ENCODE peak calls at places on chromosomes 12 and 14, in four cellular contexts. One of them, this sample, is unnamed. For H3K4me1, the result is how much of the 10 kb centered on the place peaks cover.

GRCh38 chr12:102950107-102950949 is 7.1 kb upstream of the ASCL1 start:
- DNase-seq in mucosa of descending colon: peak
- DNase-seq in hepatocyte: peak
- DNase-seq in GM23338: peak
- DNase-seq in this sample: peak

GRCh38 chr12:46675736-46676135 is 150.1 kb downstream of the SLC38A4 start:
- DNase-seq in mucosa of descending colon: peak
- DNase-seq in GM23338: peak
- DNase-seq in hepatocyte: peak
- DNase-seq in this sample: peak

GRCh38 chr12:62934799-62935674 is at the start of gene PPM1H:
- DNase-seq in hepatocyte: peak
- DNase-seq in GM23338: peak
- DNase-seq in mucosa of descending colon: peak
- DNase-seq in this sample: peak

GRCh38 chr14:103613517-103613916 is 15.5 kb upstream of the KLC1 start:
- DNase-seq in mucosa of descending colon: no peak
- DNase-seq in GM23338: no peak
- DNase-seq in hepatocyte: no peak
- DNase-seq in this sample: no peak

GRCh38 chr12:53994691-53995310 is 5.2 kb upstream of the HOXC9 start:
- DNase-seq in mucosa of descending colon: no peak
- DNase-seq in hepatocyte: no peak
- DNase-seq in GM23338: peak
- DNase-seq in this sample: no peak

GRCh38 chr12:27426743-27427142 is 19.8 kb upstream of the SMCO2 start:
- DNase-seq in GM23338: no peak
- DNase-seq in mucosa of descending colon: no peak
- DNase-seq in hepatocyte: no peak
- DNase-seq in this sample: no peak

GRCh38 chr12:15556411-15556810 is 232.8 kb downstream of the EPS8 start:
- DNase-seq in hepatocyte: no peak
- DNase-seq in GM23338: no peak
- DNase-seq in mucosa of descending colon: no peak
- DNase-seq in this sample: no peak

GRCh38 chr14:96666088-96666487 is 131.1 kb upstream of the VRK1 start:
- DNase-seq in hepatocyte: no peak
- DNase-seq in GM23338: no peak
- DNase-seq in mucosa of descending colon: no peak
- DNase-seq in this sample: no peak

GRCh38 chr14:99685061-99685995 is 1.2 kb downstream of the CYP46A1 start:
- DNase-seq in mucosa of descending colon: no peak
- DNase-seq in hepatocyte: peak
- DNase-seq in GM23338: no peak
- DNase-seq in this sample: peak

GRCh38 chr14:92277031-92277430 is 45.9 kb upstream of the SLC24A4 start:
- DNase-seq in mucosa of descending colon: no peak
- DNase-seq in hepatocyte: no peak
- DNase-seq in GM23338: no peak
- DNase-seq in this sample: no peak

GRCh38 chr14:102516531-102517411 is 7.2 kb upstream of the ANKRD9 start:
- DNase-seq in GM23338: peak
- DNase-seq in mucosa of descending colon: peak
- DNase-seq in hepatocyte: peak
- DNase-seq in this sample: peak

GRCh38 chr14:103628684-103629502 is at the start of gene KLC1:
- DNase-seq in mucosa of descending colon: peak
- DNase-seq in GM23338: peak
- DNase-seq in hepatocyte: peak
- DNase-seq in this sample: peak

GRCh38 chr12:19547258-19547657 is 108.0 kb downstream of the AEBP2 start:
- DNase-seq in GM23338: no peak
- DNase-seq in mucosa of descending colon: no peak
- DNase-seq in hepatocyte: no peak
- DNase-seq in this sample: no peak

GRCh38 chr12:116456307-116456641 is 102.9 kb upstream of the MAP1LC3B2 start:
- DNase-seq in mucosa of descending colon: no peak
- DNase-seq in GM23338: no peak
- DNase-seq in hepatocyte: no peak
- DNase-seq in this sample: no peak

GRCh38 chr14:56036353-56036752 is 81.9 kb upstream of the PELI2 start:
- DNase-seq in GM23338: peak
- DNase-seq in mucosa of descending colon: no peak
- DNase-seq in hepatocyte: no peak
- DNase-seq in this sample: peak

GRCh38 chr14:60815371-60815770 is 80.8 kb downstream of the MNAT1 start:
- DNase-seq in GM23338: no peak
- DNase-seq in mucosa of descending colon: no peak
- DNase-seq in hepatocyte: no peak
- DNase-seq in this sample: no peak

GRCh38 chr12:29650371-29650770 is 133.4 kb downstream of the TMTC1 start:
- DNase-seq in mucosa of descending colon: no peak
- DNase-seq in hepatocyte: no peak
- DNase-seq in GM23338: no peak
- DNase-seq in this sample: no peak

GRCh38 chr12:28698541-28698940 is 450.5 kb upstream of the FAR2 start:
- DNase-seq in GM23338: no peak
- DNase-seq in mucosa of descending colon: no peak
- DNase-seq in hepatocyte: no peak
- DNase-seq in this sample: no peak

GRCh38 chr14:30225171-30225570 is 297.5 kb upstream of the PRKD1 start:
- DNase-seq in hepatocyte: no peak
- DNase-seq in mucosa of descending colon: no peak
- DNase-seq in GM23338: no peak
- DNase-seq in this sample: no peak

GRCh38 chr14:104395276-104395675 is 184.3 kb upstream of the C14orf180 start:
- DNase-seq in mucosa of descending colon: no peak
- DNase-seq in hepatocyte: no peak
- DNase-seq in GM23338: no peak
- DNase-seq in this sample: no peak

GRCh38 chr14:38210168-38210567 is 2.5 kb downstream of the SSTR1 start:
- DNase-seq in GM23338: peak
- DNase-seq in hepatocyte: peak
- DNase-seq in mucosa of descending colon: peak
- DNase-seq in this sample: no peak

GRCh38 chr12:132286912-132287311 is 42.5 kb downstream of the GALNT9 start:
- DNase-seq in GM23338: no peak
- DNase-seq in hepatocyte: no peak
- DNase-seq in mucosa of descending colon: no peak
- DNase-seq in this sample: no peak

GRCh38 chr14:76289276-76289675 is 86.7 kb upstream of the ESRRB start:
- DNase-seq in GM23338: no peak
- DNase-seq in mucosa of descending colon: no peak
- DNase-seq in hepatocyte: no peak
- DNase-seq in this sample: no peak

GRCh38 chr14:102063092-102063807 is 23.6 kb downstream of the HSP90AA1 start:
- DNase-seq in GM23338: peak
- DNase-seq in hepatocyte: peak
- DNase-seq in mucosa of descending colon: peak
- DNase-seq in this sample: peak

GRCh38 chr12:120905856-120906384 is 1.8 kb upstream of the SPPL3 start:
- DNase-seq in hepatocyte: no peak
- DNase-seq in GM23338: no peak
- DNase-seq in mucosa of descending colon: no peak
- DNase-seq in this sample: no peak

GRCh38 chr12:58967551-58967950 is 47.2 kb upstream of the LRIG3 start:
- DNase-seq in GM23338: no peak
- DNase-seq in mucosa of descending colon: no peak
- DNase-seq in hepatocyte: no peak
- DNase-seq in this sample: no peak

GRCh38 chr12:4212845-4213244 is 60.7 kb upstream of the CCND2 start:
- DNase-seq in GM23338: no peak
- DNase-seq in hepatocyte: no peak
- DNase-seq in mucosa of descending colon: no peak
- DNase-seq in this sample: no peak

GRCh38 chr12:40054554-40055226 is 51.2 kb downstream of the SLC2A13 start:
- DNase-seq in GM23338: no peak
- DNase-seq in hepatocyte: peak
- DNase-seq in mucosa of descending colon: no peak
- DNase-seq in this sample: no peak

GRCh38 chr12:50203691-50204090 is 36.5 kb upstream of the CERS5 start:
- DNase-seq in GM23338: no peak
- DNase-seq in hepatocyte: no peak
- DNase-seq in mucosa of descending colon: no peak
- DNase-seq in this sample: no peak

GRCh38 chr12:50198829-50199228 is 31.7 kb upstream of the CERS5 start:
- DNase-seq in hepatocyte: no peak
- DNase-seq in mucosa of descending colon: no peak
- DNase-seq in GM23338: no peak
- DNase-seq in this sample: no peak

GRCh38 chr12:50201987-50202521 is 34.9 kb upstream of the CERS5 start:
- DNase-seq in mucosa of descending colon: no peak
- DNase-seq in GM23338: peak
- DNase-seq in hepatocyte: peak
- DNase-seq in this sample: no peak

GRCh38 chr12:50197297-50197727 is 30.1 kb upstream of the CERS5 start:
- DNase-seq in GM23338: no peak
- DNase-seq in hepatocyte: no peak
- DNase-seq in mucosa of descending colon: no peak
- DNase-seq in this sample: no peak

DNA sequence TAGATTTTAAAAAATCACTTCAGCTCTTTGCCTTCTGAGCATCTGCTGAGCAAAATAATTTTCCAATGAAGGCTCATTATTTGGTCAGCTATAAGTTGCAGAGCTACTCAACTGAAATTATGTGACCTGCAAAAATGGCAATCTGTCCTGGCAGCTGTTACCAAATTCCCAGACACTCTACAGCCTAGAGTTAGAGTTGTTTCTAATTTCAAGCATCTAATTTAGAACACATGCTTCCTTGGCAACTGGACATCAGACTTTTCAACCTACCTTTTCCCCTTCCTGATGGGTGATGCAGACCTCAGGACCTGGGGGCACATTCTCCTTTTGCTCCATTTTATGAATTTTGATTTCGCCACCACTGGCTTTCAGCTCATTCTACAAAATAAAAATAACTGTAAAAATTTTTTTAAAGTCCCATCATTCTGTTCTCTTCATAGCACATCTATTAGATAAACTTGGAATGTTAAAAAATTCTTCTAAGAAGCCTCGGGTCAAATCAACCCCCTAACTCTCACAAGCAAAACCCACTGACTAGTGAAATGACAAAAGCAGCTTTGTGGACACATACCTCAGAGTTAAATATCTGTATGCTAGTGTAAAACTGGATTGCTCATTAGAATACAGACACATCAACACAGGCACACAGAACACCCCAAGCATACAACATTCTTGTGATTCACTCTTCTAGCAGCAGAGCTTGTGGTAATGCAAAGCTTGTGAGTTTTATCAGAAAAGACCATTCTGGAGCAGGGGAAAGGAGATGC is 33.5 kb upstream of the CERS5 start:
- DNase-seq in GM23338: no peak
- DNase-seq in hepatocyte: no peak
- DNase-seq in mucosa of descending colon: no peak
- DNase-seq in this sample: no peak
- H3K4me1 ChIP-seq in GM23338: under half
- H3K4me1 ChIP-seq in hepatocyte: under half
- H3K4me1 ChIP-seq in mucosa of descending colon: under half
- H3K4me1 ChIP-seq in this sample: under half

GRCh38 chr12:68632486-68632885 is 21.8 kb downstream of the RAP1B start:
- DNase-seq in GM23338: no peak
- DNase-seq in hepatocyte: no peak
- DNase-seq in mucosa of descending colon: no peak
- DNase-seq in this sample: no peak
- H3K4me1 ChIP-seq in GM23338: under half
- H3K4me1 ChIP-seq in hepatocyte: under half
- H3K4me1 ChIP-seq in mucosa of descending colon: under half
- H3K4me1 ChIP-seq in this sample: under half

DNA sequence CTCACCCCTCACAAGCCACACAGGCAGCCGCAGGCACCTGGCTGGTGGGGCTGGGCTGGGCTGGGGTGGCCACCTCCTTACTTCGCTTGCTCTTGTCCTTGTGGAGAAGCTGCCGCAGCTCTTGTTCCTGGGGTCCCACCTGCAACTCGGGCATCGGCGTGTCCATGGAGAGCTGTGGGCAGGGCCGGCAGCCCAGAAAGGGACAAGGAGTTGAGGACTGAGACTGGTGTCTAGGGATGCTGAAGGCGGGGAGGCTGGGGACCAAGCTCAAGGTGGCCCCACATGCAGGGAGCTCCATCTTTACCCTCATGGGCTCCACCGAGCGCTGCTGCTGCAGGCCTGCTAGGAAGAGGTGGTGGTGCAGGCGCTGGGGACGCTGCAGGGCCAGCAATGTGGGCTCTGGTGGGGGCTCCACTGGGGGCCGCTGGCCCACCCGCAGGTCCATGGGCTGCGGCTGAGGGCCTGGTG is 21.2 kb downstream of the HDAC7 start:
- DNase-seq in mucosa of descending colon: no peak
- DNase-seq in GM23338: no peak
- DNase-seq in hepatocyte: no peak
- DNase-seq in this sample: no peak
- H3K4me1 ChIP-seq in mucosa of descending colon: under half
- H3K4me1 ChIP-seq in GM23338: under half
- H3K4me1 ChIP-seq in hepatocyte: under half
- H3K4me1 ChIP-seq in this sample: under half

DNA sequence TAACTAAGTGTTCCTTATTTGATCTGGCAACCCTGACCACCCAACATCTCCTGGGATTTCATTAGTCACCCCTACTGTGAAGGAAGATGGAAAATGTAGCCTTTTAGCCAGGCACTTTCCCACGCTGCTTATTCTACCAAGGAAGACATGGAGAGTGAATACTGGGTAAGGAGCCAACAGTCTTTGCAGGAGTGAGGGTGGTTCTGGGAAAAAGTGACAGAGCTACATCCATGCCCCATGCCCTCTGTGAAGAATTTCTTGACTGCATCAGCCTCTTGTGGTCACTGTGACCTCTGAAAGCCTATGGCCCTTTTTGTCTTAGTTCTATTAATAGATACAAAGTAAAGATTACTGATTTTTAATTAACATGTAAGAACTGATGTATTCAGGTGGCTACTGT is 196.0 kb upstream of the EEA1 start:
- DNase-seq in mucosa of descending colon: no peak
- DNase-seq in hepatocyte: no peak
- DNase-seq in GM23338: no peak
- DNase-seq in this sample: no peak
- H3K4me1 ChIP-seq in mucosa of descending colon: under half
- H3K4me1 ChIP-seq in hepatocyte: under half
- H3K4me1 ChIP-seq in GM23338: under half
- H3K4me1 ChIP-seq in this sample: under half

This sample was measured in neural progenitor cell.